ENCODE peak calls at places on chromosomes 4 and X, in ten cellular contexts. One of them, this sample, is unnamed.

GRCh38 chr4:92163348-92163747 is 140.4 kb upstream of the GRID2 start:
- DNase-seq in GM12865: peak; percentile 15
- DNase-seq in fibroblast of pulmonary artery: peak; percentile 17
- DNase-seq in PC-9: no peak
- DNase-seq in HCT116: peak; percentile 16
- DNase-seq in nephron progenitor cell: no peak
- DNase-seq in dorsolateral prefrontal cortex: no peak
- DNase-seq in GM10248: no peak
- DNase-seq in BJ: no peak
- DNase-seq in CD8-positive, alpha-beta T cell: no peak
- DNase-seq in this sample: no peak

GRCh38 chr4:49036528-49036927 is 50.5 kb downstream of the CWH43 start:
- DNase-seq in GM12865: no peak
- DNase-seq in fibroblast of pulmonary artery: no peak
- DNase-seq in PC-9: no peak
- DNase-seq in HCT116: no peak
- DNase-seq in nephron progenitor cell: no peak
- DNase-seq in dorsolateral prefrontal cortex: no peak
- DNase-seq in GM10248: no peak
- DNase-seq in BJ: no peak
- DNase-seq in CD8-positive, alpha-beta T cell: no peak
- DNase-seq in this sample: no peak

GRCh38 chr4:3257125-3257690 is 8.2 kb downstream of the MSANTD1 start:
- DNase-seq in GM12865: no peak
- DNase-seq in fibroblast of pulmonary artery: no peak
- DNase-seq in PC-9: peak; percentile 92
- DNase-seq in HCT116: no peak
- DNase-seq in nephron progenitor cell: no peak
- DNase-seq in dorsolateral prefrontal cortex: peak; percentile 30
- DNase-seq in GM10248: no peak
- DNase-seq in BJ: no peak
- DNase-seq in CD8-positive, alpha-beta T cell: no peak
- DNase-seq in this sample: no peak

GRCh38 chr4:46819095-46819494 is 90.0 kb downstream of the COX7B2 start:
- DNase-seq in GM12865: no peak
- DNase-seq in fibroblast of pulmonary artery: no peak
- DNase-seq in PC-9: no peak
- DNase-seq in HCT116: no peak
- DNase-seq in nephron progenitor cell: no peak
- DNase-seq in dorsolateral prefrontal cortex: no peak
- DNase-seq in GM10248: no peak
- DNase-seq in BJ: no peak
- DNase-seq in CD8-positive, alpha-beta T cell: no peak
- DNase-seq in this sample: no peak

GRCh38 chr4:154709550-154709949 is 34.2 kb upstream of the LRAT start:
- DNase-seq in GM12865: no peak
- DNase-seq in fibroblast of pulmonary artery: no peak
- DNase-seq in PC-9: no peak
- DNase-seq in HCT116: no peak
- DNase-seq in nephron progenitor cell: no peak
- DNase-seq in dorsolateral prefrontal cortex: no peak
- DNase-seq in GM10248: no peak
- DNase-seq in BJ: no peak
- DNase-seq in CD8-positive, alpha-beta T cell: no peak
- DNase-seq in this sample: no peak

GRCh38 chr4:154958621-154959358 is 177.7 kb downstream of the RBM46 start:
- DNase-seq in GM12865: no peak
- DNase-seq in fibroblast of pulmonary artery: peak; percentile 46
- DNase-seq in PC-9: no peak
- DNase-seq in HCT116: no peak
- DNase-seq in nephron progenitor cell: no peak
- DNase-seq in dorsolateral prefrontal cortex: no peak
- DNase-seq in GM10248: no peak
- DNase-seq in BJ: no peak
- DNase-seq in CD8-positive, alpha-beta T cell: no peak
- DNase-seq in this sample: no peak

GRCh38 chrX:110044531-110045249 is 41.8 kb downstream of the TMEM164 start:
- DNase-seq in GM12865: no peak
- DNase-seq in fibroblast of pulmonary artery: no peak
- DNase-seq in PC-9: no peak
- DNase-seq in HCT116: no peak
- DNase-seq in nephron progenitor cell: no peak
- DNase-seq in dorsolateral prefrontal cortex: no peak
- DNase-seq in GM10248: no peak
- DNase-seq in BJ: no peak
- DNase-seq in CD8-positive, alpha-beta T cell: no peak
- DNase-seq in this sample: no peak

GRCh38 chr4:73836373-73837269 is at the start of gene CXCL6:
- DNase-seq in GM12865: no peak
- DNase-seq in fibroblast of pulmonary artery: peak; percentile 70
- DNase-seq in PC-9: no peak
- DNase-seq in HCT116: no peak
- DNase-seq in nephron progenitor cell: peak; percentile 66
- DNase-seq in dorsolateral prefrontal cortex: peak; percentile 41
- DNase-seq in GM10248: no peak
- DNase-seq in BJ: no peak
- DNase-seq in CD8-positive, alpha-beta T cell: no peak
- DNase-seq in this sample: peak; percentile 56

GRCh38 chr4:15868065-15868464 is 70.5 kb downstream of the FGFBP1 start:
- DNase-seq in GM12865: peak; percentile 7
- DNase-seq in fibroblast of pulmonary artery: no peak
- DNase-seq in PC-9: no peak
- DNase-seq in HCT116: no peak
- DNase-seq in nephron progenitor cell: no peak
- DNase-seq in dorsolateral prefrontal cortex: no peak
- DNase-seq in GM10248: no peak
- DNase-seq in BJ: no peak
- DNase-seq in CD8-positive, alpha-beta T cell: no peak
- DNase-seq in this sample: no peak

GRCh38 chr4:76449824-76450223 is 14.8 kb downstream of the SHROOM3 start:
- DNase-seq in GM12865: no peak
- DNase-seq in fibroblast of pulmonary artery: peak; percentile 65
- DNase-seq in PC-9: no peak
- DNase-seq in HCT116: no peak
- DNase-seq in nephron progenitor cell: no peak
- DNase-seq in dorsolateral prefrontal cortex: no peak
- DNase-seq in GM10248: no peak
- DNase-seq in BJ: no peak
- DNase-seq in CD8-positive, alpha-beta T cell: no peak
- DNase-seq in this sample: no peak

DNA sequence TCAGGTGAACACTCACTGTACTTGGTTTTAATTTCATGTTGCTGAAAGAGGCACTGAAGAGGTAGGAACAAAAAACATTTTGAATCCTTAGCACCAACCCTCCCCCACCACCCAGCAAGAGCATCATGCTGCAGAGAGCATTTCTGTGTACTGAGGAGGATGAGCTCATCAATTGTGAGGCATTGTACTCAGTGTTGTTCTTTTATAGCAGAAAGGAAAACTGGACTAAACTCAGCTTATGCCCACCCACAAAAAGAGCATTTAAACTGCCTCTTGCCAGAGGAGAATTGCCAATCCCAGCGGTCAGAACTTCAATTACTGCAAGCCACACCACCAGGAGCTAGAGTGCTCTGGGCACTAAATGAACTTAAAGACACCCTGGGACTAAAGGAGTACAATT is 280.8 kb upstream of the KLHL4 start:
- DNase-seq in GM12865: no peak
- DNase-seq in fibroblast of pulmonary artery: no peak
- DNase-seq in PC-9: no peak
- DNase-seq in HCT116: no peak
- DNase-seq in nephron progenitor cell: no peak
- DNase-seq in dorsolateral prefrontal cortex: no peak
- DNase-seq in GM10248: no peak
- DNase-seq in BJ: no peak
- DNase-seq in CD8-positive, alpha-beta T cell: no peak
- DNase-seq in this sample: no peak
- TF ChIP-seq CTCF in GM12865: no peak
- TF ChIP-seq CTCF in fibroblast of pulmonary artery: no peak
- TF ChIP-seq CTCF in PC-9: no peak
- TF ChIP-seq CTCF in HCT116: no peak
- TF ChIP-seq CTCF in nephron progenitor cell: no peak
- TF ChIP-seq CTCF in dorsolateral prefrontal cortex: no peak
- TF ChIP-seq CTCF in GM10248: no peak
- TF ChIP-seq CTCF in BJ: no peak
- TF ChIP-seq CTCF in CD8-positive, alpha-beta T cell: no peak
- TF ChIP-seq CTCF in this sample: no peak

GRCh38 chr4:151768835-151769234 is 8.0 kb upstream of the GATB start:
- DNase-seq in GM12865: no peak
- DNase-seq in fibroblast of pulmonary artery: no peak
- DNase-seq in PC-9: no peak
- DNase-seq in HCT116: no peak
- DNase-seq in nephron progenitor cell: no peak
- DNase-seq in dorsolateral prefrontal cortex: no peak
- DNase-seq in GM10248: no peak
- DNase-seq in BJ: no peak
- DNase-seq in CD8-positive, alpha-beta T cell: no peak
- DNase-seq in this sample: no peak

GRCh38 chr4:151772322-151772721 is 11.5 kb upstream of the GATB start:
- DNase-seq in GM12865: no peak
- DNase-seq in fibroblast of pulmonary artery: no peak
- DNase-seq in PC-9: no peak
- DNase-seq in HCT116: no peak
- DNase-seq in nephron progenitor cell: no peak
- DNase-seq in dorsolateral prefrontal cortex: no peak
- DNase-seq in GM10248: no peak
- DNase-seq in BJ: no peak
- DNase-seq in CD8-positive, alpha-beta T cell: no peak
- DNase-seq in this sample: no peak

GRCh38 chr4:151771664-151772063 is 10.9 kb upstream of the GATB start:
- DNase-seq in GM12865: no peak
- DNase-seq in fibroblast of pulmonary artery: no peak
- DNase-seq in PC-9: no peak
- DNase-seq in HCT116: no peak
- DNase-seq in nephron progenitor cell: no peak
- DNase-seq in dorsolateral prefrontal cortex: no peak
- DNase-seq in GM10248: no peak
- DNase-seq in BJ: no peak
- DNase-seq in CD8-positive, alpha-beta T cell: no peak
- DNase-seq in this sample: no peak

GRCh38 chr4:151770154-151770553 is 9.3 kb upstream of the GATB start:
- DNase-seq in GM12865: no peak
- DNase-seq in fibroblast of pulmonary artery: no peak
- DNase-seq in PC-9: no peak
- DNase-seq in HCT116: no peak
- DNase-seq in nephron progenitor cell: no peak
- DNase-seq in dorsolateral prefrontal cortex: no peak
- DNase-seq in GM10248: no peak
- DNase-seq in BJ: no peak
- DNase-seq in CD8-positive, alpha-beta T cell: no peak
- DNase-seq in this sample: no peak

GRCh38 chr4:151766691-151767090 is 5.9 kb upstream of the GATB start:
- DNase-seq in GM12865: peak; percentile 38
- DNase-seq in fibroblast of pulmonary artery: no peak
- DNase-seq in PC-9: no peak
- DNase-seq in HCT116: peak; percentile 6
- DNase-seq in nephron progenitor cell: no peak
- DNase-seq in dorsolateral prefrontal cortex: no peak
- DNase-seq in GM10248: no peak
- DNase-seq in BJ: no peak
- DNase-seq in CD8-positive, alpha-beta T cell: no peak
- DNase-seq in this sample: no peak
- TF ChIP-seq CTCF in GM12865: peak; percentile 18
- TF ChIP-seq CTCF in fibroblast of pulmonary artery: no peak
- TF ChIP-seq CTCF in PC-9: no peak
- TF ChIP-seq CTCF in HCT116: no peak
- TF ChIP-seq CTCF in nephron progenitor cell: no peak
- TF ChIP-seq CTCF in dorsolateral prefrontal cortex: no peak
- TF ChIP-seq CTCF in GM10248: no peak
- TF ChIP-seq CTCF in BJ: no peak
- TF ChIP-seq CTCF in CD8-positive, alpha-beta T cell: no peak
- TF ChIP-seq CTCF in this sample: no peak

GRCh38 chrX:152913354-152913753 is 15.5 kb downstream of the ZNF185 start:
- DNase-seq in GM12865: no peak
- DNase-seq in fibroblast of pulmonary artery: no peak
- DNase-seq in PC-9: no peak
- DNase-seq in HCT116: no peak
- DNase-seq in nephron progenitor cell: no peak
- DNase-seq in dorsolateral prefrontal cortex: no peak
- DNase-seq in GM10248: no peak
- DNase-seq in BJ: no peak
- DNase-seq in CD8-positive, alpha-beta T cell: no peak
- DNase-seq in this sample: no peak
- TF ChIP-seq CTCF in GM12865: no peak
- TF ChIP-seq CTCF in fibroblast of pulmonary artery: no peak
- TF ChIP-seq CTCF in PC-9: no peak
- TF ChIP-seq CTCF in HCT116: no peak
- TF ChIP-seq CTCF in nephron progenitor cell: no peak
- TF ChIP-seq CTCF in dorsolateral prefrontal cortex: no peak
- TF ChIP-seq CTCF in GM10248: no peak
- TF ChIP-seq CTCF in BJ: no peak
- TF ChIP-seq CTCF in CD8-positive, alpha-beta T cell: no peak
- TF ChIP-seq CTCF in this sample: no peak

GRCh38 chrX:13288671-13289070 is 31.2 kb downstream of the ATXN3L start:
- DNase-seq in GM12865: no peak
- DNase-seq in fibroblast of pulmonary artery: no peak
- DNase-seq in PC-9: no peak
- DNase-seq in HCT116: no peak
- DNase-seq in nephron progenitor cell: no peak
- DNase-seq in dorsolateral prefrontal cortex: no peak
- DNase-seq in GM10248: no peak
- DNase-seq in BJ: no peak
- DNase-seq in CD8-positive, alpha-beta T cell: no peak
- DNase-seq in this sample: no peak

GRCh38 chrX:13285229-13285628 is 34.6 kb downstream of the ATXN3L start:
- DNase-seq in GM12865: no peak
- DNase-seq in fibroblast of pulmonary artery: no peak
- DNase-seq in PC-9: no peak
- DNase-seq in HCT116: no peak
- DNase-seq in nephron progenitor cell: no peak
- DNase-seq in dorsolateral prefrontal cortex: no peak
- DNase-seq in GM10248: no peak
- DNase-seq in BJ: no peak
- DNase-seq in CD8-positive, alpha-beta T cell: no peak
- DNase-seq in this sample: no peak

GRCh38 chrX:13285693-13286092 is 34.2 kb downstream of the ATXN3L start:
- DNase-seq in GM12865: no peak
- DNase-seq in fibroblast of pulmonary artery: no peak
- DNase-seq in PC-9: no peak
- DNase-seq in HCT116: no peak
- DNase-seq in nephron progenitor cell: no peak
- DNase-seq in dorsolateral prefrontal cortex: no peak
- DNase-seq in GM10248: no peak
- DNase-seq in BJ: no peak
- DNase-seq in CD8-positive, alpha-beta T cell: no peak
- DNase-seq in this sample: no peak

GRCh38 chrX:13290891-13291614 is 28.8 kb downstream of the ATXN3L start:
- DNase-seq in GM12865: no peak
- DNase-seq in fibroblast of pulmonary artery: no peak
- DNase-seq in PC-9: no peak
- DNase-seq in HCT116: no peak
- DNase-seq in nephron progenitor cell: no peak
- DNase-seq in dorsolateral prefrontal cortex: no peak
- DNase-seq in GM10248: no peak
- DNase-seq in BJ: no peak
- DNase-seq in CD8-positive, alpha-beta T cell: no peak
- DNase-seq in this sample: no peak

DNA sequence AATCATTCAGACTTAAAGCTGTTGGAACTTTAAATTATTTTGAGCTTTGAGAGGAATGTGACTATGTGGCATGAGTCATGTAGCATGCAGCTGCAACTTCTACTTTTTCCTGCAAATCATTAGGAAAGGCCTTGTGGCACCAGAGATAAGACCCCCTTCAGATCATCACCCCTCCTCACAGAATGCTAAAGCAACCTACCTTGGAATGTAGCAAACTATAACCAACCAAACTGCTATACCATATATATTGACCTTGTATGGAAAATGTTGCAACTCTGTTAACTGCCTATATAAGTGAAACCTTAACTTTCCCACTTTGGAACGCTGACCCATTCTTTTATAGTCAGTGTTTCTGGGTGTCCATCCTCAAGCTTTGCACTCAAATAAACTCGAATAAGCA is 32.0 kb downstream of the ATXN3L start:
- DNase-seq in GM12865: no peak
- DNase-seq in fibroblast of pulmonary artery: peak; percentile 56
- DNase-seq in PC-9: peak; percentile 37
- DNase-seq in HCT116: no peak
- DNase-seq in nephron progenitor cell: no peak
- DNase-seq in dorsolateral prefrontal cortex: no peak
- DNase-seq in GM10248: no peak
- DNase-seq in BJ: no peak
- DNase-seq in CD8-positive, alpha-beta T cell: no peak
- DNase-seq in this sample: no peak
- TF ChIP-seq CTCF in GM12865: no peak
- TF ChIP-seq CTCF in fibroblast of pulmonary artery: no peak
- TF ChIP-seq CTCF in PC-9: no peak
- TF ChIP-seq CTCF in HCT116: no peak
- TF ChIP-seq CTCF in nephron progenitor cell: no peak
- TF ChIP-seq CTCF in dorsolateral prefrontal cortex: no peak
- TF ChIP-seq CTCF in GM10248: no peak
- TF ChIP-seq CTCF in BJ: no peak
- TF ChIP-seq CTCF in CD8-positive, alpha-beta T cell: no peak
- TF ChIP-seq CTCF in this sample: no peak

This sample was measured in Calu3.